ENCODE peak calls at places on chromosomes 6 and 20, in seven cellular contexts. L is SK-N-SH, N is left lung, Y is brain microvascular endothelial cell, G is fibroblast of lung, P is IMR-90, V is colonic mucosa. M is an unnamed sample.

GRCh38 chr6:167044696-167045095 is 45.5 kb downstream of the CEP43 start:
- DNase-seq in L (no peak), N (no peak), Y (peak; percentile 7), G (peak; percentile 4), P (peak; percentile 44), V (no peak), M (no peak)

GRCh38 chr6:54048782-54049181 is 62.5 kb upstream of the MLIP start:
- DNase-seq in L (no peak), N (no peak), Y (no peak), G (no peak), P (no peak), V (no peak), M (no peak)

GRCh38 chr20:50304883-50305635 is 114.4 kb downstream of the CEBPB start:
- DNase-seq in L (peak; percentile 67), N (peak; percentile 79), Y (peak; percentile 82), G (peak; percentile 94), P (peak; percentile 99), V (peak; percentile 73), M (peak; percentile 100)

GRCh38 chr6:157724138-157724537 is 98.9 kb upstream of the SNX9 start:
- DNase-seq in L (no peak), N (no peak), Y (no peak), G (no peak), P (no peak), V (no peak), M (no peak)

GRCh38 chr6:32617751-32618150 is 19.5 kb upstream of the HLA-DQA1 start:
- DNase-seq in L (no peak), N (no peak), Y (no peak), G (no peak), P (no peak), V (no peak), M (no peak)

GRCh38 chr6:31559958-31560696 is 12.0 kb upstream of the LTA start:
- DNase-seq in L (no peak), N (peak; percentile 89), Y (peak; percentile 51), G (peak; percentile 64), P (peak; percentile 52), V (no peak), M (peak; percentile 73)

GRCh38 chr6:74250161-74250560 is 554.2 kb downstream of the CD109 start:
- DNase-seq in L (no peak), N (no peak), Y (no peak), G (peak; percentile 69), P (no peak), V (no peak), M (no peak)

GRCh38 chr6:125780540-125781306 is 10.0 kb upstream of the NCOA7 start:
- DNase-seq in L (peak; percentile 60), N (peak; percentile 82), Y (peak; percentile 69), G (peak; percentile 71), P (peak; percentile 78), V (peak; percentile 67), M (peak; percentile 74)

GRCh38 chr6:80179691-80180090 is 73.2 kb downstream of the BCKDHB start:
- DNase-seq in L (no peak), N (no peak), Y (no peak), G (no peak), P (peak; percentile 7), V (no peak), M (no peak)

GRCh38 chr20:672975-673604 is 2.5 kb downstream of the SCRT2 start:
- DNase-seq in L (peak; percentile 71), N (no peak), Y (no peak), G (no peak), P (no peak), V (no peak), M (no peak)

GRCh38 chr6:36128073-36128472 is 2.2 kb upstream of the MAPK13 start:
- DNase-seq in L (no peak), N (no peak), Y (no peak), G (no peak), P (no peak), V (no peak), M (no peak)

GRCh38 chr6:45439459-45439858 is 61.7 kb upstream of the SUPT3H start:
- DNase-seq in L (no peak), N (no peak), Y (no peak), G (no peak), P (no peak), V (no peak), M (no peak)

GRCh38 chr6:152094992-152095592 is 287.6 kb downstream of the ESR1 start:
- DNase-seq in L (no peak), N (peak; percentile 80), Y (peak; percentile 99), G (peak; percentile 100), P (peak; percentile 100), V (peak; percentile 68), M (peak; percentile 85)

GRCh38 chr20:19784511-19785172 is 26.6 kb downstream of the RIN2 start:
- DNase-seq in L (peak; percentile 69), N (peak; percentile 83), Y (peak; percentile 89), G (peak; percentile 83), P (peak; percentile 91), V (peak; percentile 73), M (peak; percentile 78)

GRCh38 chr6:30264731-30265130 is 51.5 kb upstream of the TRIM26 start:
- DNase-seq in L (no peak), N (no peak), Y (peak; percentile 62), G (peak; percentile 78), P (peak; percentile 49), V (no peak), M (no peak)

GRCh38 chr6:113120214-113120576 is 737.0 kb upstream of the MARCKS start:
- DNase-seq in L (no peak), N (no peak), Y (peak; percentile 87), G (peak; percentile 99), P (peak; percentile 96), V (no peak), M (no peak)

GRCh38 chr6:170156448-170157375 is 134.2 kb downstream of the DLL1 start:
- DNase-seq in L (no peak), N (peak; percentile 63), Y (no peak), G (no peak), P (no peak), V (no peak), M (no peak)

GRCh38 chr6:81606965-81607381 is 145.5 kb downstream of the TENT5A start:
- DNase-seq in L (no peak), N (no peak), Y (no peak), G (peak; percentile 84), P (peak; percentile 91), V (no peak), M (no peak)

GRCh38 chr6:42124223-42124836 is 18.1 kb downstream of the C6orf132 start:
- DNase-seq in L (no peak), N (no peak), Y (no peak), G (no peak), P (no peak), V (no peak), M (no peak)

GRCh38 chr6:42123379-42124103 is 18.9 kb downstream of the C6orf132 start:
- DNase-seq in L (no peak), N (no peak), Y (no peak), G (no peak), P (no peak), V (no peak), M (no peak)

GRCh38 chr6:42128460-42129359 is 13.7 kb downstream of the C6orf132 start:
- DNase-seq in L (no peak), N (peak; percentile 49), Y (no peak), G (no peak), P (no peak), V (no peak), M (no peak)

GRCh38 chr6:42125663-42126062 is 16.8 kb downstream of the C6orf132 start:
- DNase-seq in L (no peak), N (no peak), Y (no peak), G (no peak), P (no peak), V (no peak), M (no peak)

DNA sequence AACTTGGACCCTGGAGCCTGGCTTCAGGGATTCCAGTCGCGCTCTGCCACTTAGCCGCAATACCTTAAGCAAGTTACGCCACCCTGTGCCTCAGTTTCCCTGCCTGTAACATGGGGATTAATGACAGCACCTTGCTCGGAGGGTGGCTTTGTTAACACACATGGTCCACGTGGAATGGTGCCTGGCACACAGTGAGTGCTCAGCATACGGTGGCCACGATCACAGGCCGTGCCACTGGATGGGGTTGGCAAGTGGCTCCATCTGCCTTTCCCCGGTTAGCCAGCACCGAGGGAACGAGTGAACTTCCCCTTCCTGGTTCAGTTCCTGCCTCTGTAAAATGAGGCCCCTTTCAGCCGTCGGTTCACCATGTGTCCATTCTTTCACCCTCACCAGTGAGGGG is 17.2 kb downstream of the C6orf132 start:
- DNase-seq in L (no peak), N (no peak), Y (no peak), G (no peak), P (no peak), V (no peak), M (no peak)
- H3K27ac ChIP-seq in L (no peak overlapping the region), N (no peak overlapping the region), Y (no peak overlapping the region), G (no peak overlapping the region), P (no peak overlapping the region), V (no peak overlapping the region), M (no peak overlapping the region)

GRCh38 chr6:4488389-4488788 is 287.8 kb upstream of the CDYL start:
- DNase-seq in L (no peak), N (no peak), Y (no peak), G (no peak), P (no peak), V (no peak), M (no peak)
- H3K27ac ChIP-seq in L (no peak overlapping the region), N (no peak overlapping the region), Y (no peak overlapping the region), G (no peak overlapping the region), P (no peak overlapping the region), V (no peak overlapping the region), M (no peak overlapping the region)

GRCh38 chr6:108582618-108583017 is 21.9 kb downstream of the FOXO3 start:
- DNase-seq in L (no peak), N (no peak), Y (no peak), G (no peak), P (no peak), V (no peak), M (no peak)
- H3K27ac ChIP-seq in L (peak overlapping the region; percentile 95), N (peak overlapping the region; percentile 77), Y (peak overlapping the region; percentile 79), G (no peak overlapping the region), P (peak overlapping the region; percentile 11), V (no peak overlapping the region), M (peak overlapping the region; percentile 74)

GRCh38 chr6:41488392-41489129 is 57.6 kb upstream of the FOXP4 start:
- DNase-seq in L (peak; percentile 63), N (no peak), Y (peak; percentile 86), G (peak; percentile 95), P (peak; percentile 92), V (no peak), M (no peak)

GRCh38 chr6:41489284-41489851 is 56.8 kb upstream of the FOXP4 start:
- DNase-seq in L (peak; percentile 87), N (no peak), Y (no peak), G (peak; percentile 67), P (peak; percentile 56), V (no peak), M (no peak)

GRCh38 chr6:41488064-41488391 is 58.2 kb upstream of the FOXP4 start:
- DNase-seq in L (no peak), N (no peak), Y (no peak), G (no peak), P (no peak), V (no peak), M (no peak)

GRCh38 chr6:41494212-41495115 is 51.7 kb upstream of the FOXP4 start:
- DNase-seq in L (no peak), N (no peak), Y (no peak), G (peak; percentile 48), P (no peak), V (no peak), M (no peak)

DNA sequence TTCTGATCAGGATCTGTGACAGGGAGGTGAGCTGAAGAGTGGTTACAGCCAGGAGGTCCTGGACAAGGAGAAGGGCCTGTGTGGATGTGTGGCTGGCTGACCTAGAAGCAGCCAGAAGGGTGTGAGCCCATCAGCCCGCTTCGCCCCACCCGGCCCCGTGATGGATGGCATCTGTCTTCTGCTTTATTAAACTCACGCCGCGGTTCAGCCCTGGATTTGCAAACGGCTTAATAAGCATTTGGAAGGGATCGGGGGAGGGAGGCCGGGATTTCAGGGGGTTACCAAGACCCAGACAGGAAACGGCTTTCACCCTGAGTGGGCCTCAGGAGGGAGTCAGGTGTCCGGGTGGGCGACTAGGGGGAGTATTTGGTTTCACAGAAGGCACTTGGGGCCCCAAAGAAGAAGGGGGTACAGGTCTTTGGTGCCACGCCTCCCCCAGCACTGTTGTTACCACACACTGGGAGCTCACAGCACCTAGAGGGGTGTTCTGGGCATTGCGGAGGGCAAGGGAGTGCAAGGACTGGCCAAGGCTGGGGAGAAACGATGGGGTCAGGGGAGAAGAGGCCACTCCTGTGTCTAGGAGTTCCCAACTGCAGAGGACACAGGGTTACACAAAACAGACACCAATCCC is 53.8 kb upstream of the FOXP4 start:
- DNase-seq in L (no peak), N (no peak), Y (no peak), G (no peak), P (no peak), V (no peak), M (no peak)
- H3K27ac ChIP-seq in L (no peak overlapping the region), N (no peak overlapping the region), Y (no peak overlapping the region), G (no peak overlapping the region), P (no peak overlapping the region), V (no peak overlapping the region), M (no peak overlapping the region)